ENCODE peak calls at places on chromosomes 7 and 10, in four cellular contexts. One of them, this sample, is unnamed.

GRCh38 chr7:30938435-30939316 is 25.1 kb upstream of the GHRHR start:
- DNase-seq in left lung: peak; percentile 95
- DNase-seq in gastrocnemius medialis: peak; percentile 56
- DNase-seq in Panc1: peak; percentile 73
- DNase-seq in this sample: peak; percentile 78

GRCh38 chr7:66974986-66975590 is 20.3 kb downstream of the SBDS start:
- DNase-seq in left lung: no peak
- DNase-seq in gastrocnemius medialis: no peak
- DNase-seq in Panc1: no peak
- DNase-seq in this sample: no peak

GRCh38 chr7:11638026-11638774 is 193.8 kb downstream of the THSD7A start:
- DNase-seq in left lung: no peak
- DNase-seq in gastrocnemius medialis: no peak
- DNase-seq in Panc1: no peak
- DNase-seq in this sample: no peak

GRCh38 chr7:26006421-26006820 is 145.6 kb upstream of the NFE2L3 start:
- DNase-seq in left lung: no peak
- DNase-seq in gastrocnemius medialis: no peak
- DNase-seq in Panc1: no peak
- DNase-seq in this sample: no peak

GRCh38 chr7:132275811-132276210 is 300.5 kb downstream of the PLXNA4 start:
- DNase-seq in left lung: no peak
- DNase-seq in gastrocnemius medialis: no peak
- DNase-seq in Panc1: no peak
- DNase-seq in this sample: no peak

GRCh38 chr7:31440511-31440910 is 73.4 kb upstream of the ITPRID1 start:
- DNase-seq in left lung: no peak
- DNase-seq in gastrocnemius medialis: no peak
- DNase-seq in Panc1: no peak
- DNase-seq in this sample: no peak

GRCh38 chr10:107032700-107033401 is 131.7 kb downstream of the SORCS1 start:
- DNase-seq in left lung: no peak
- DNase-seq in gastrocnemius medialis: no peak
- DNase-seq in Panc1: no peak
- DNase-seq in this sample: no peak

GRCh38 chr10:129445445-129445844 is 21.6 kb upstream of the MGMT start:
- DNase-seq in left lung: no peak
- DNase-seq in gastrocnemius medialis: no peak
- DNase-seq in Panc1: no peak
- DNase-seq in this sample: no peak

GRCh38 chr10:100621360-100622205 is 85.8 kb downstream of the HIF1AN start:
- DNase-seq in left lung: no peak
- DNase-seq in gastrocnemius medialis: no peak
- DNase-seq in Panc1: no peak
- DNase-seq in this sample: no peak

GRCh38 chr7:116434820-116435341 is 64.7 kb upstream of the CAV2 start:
- DNase-seq in left lung: no peak
- DNase-seq in gastrocnemius medialis: no peak
- DNase-seq in Panc1: no peak
- DNase-seq in this sample: peak; percentile 45

GRCh38 chr10:70518695-70519094 is 40.1 kb downstream of the PALD1 start:
- DNase-seq in left lung: no peak
- DNase-seq in gastrocnemius medialis: no peak
- DNase-seq in Panc1: no peak
- DNase-seq in this sample: no peak

GRCh38 chr10:124626759-124627380 is 117.3 kb downstream of the FAM53B start:
- DNase-seq in left lung: no peak
- DNase-seq in gastrocnemius medialis: no peak
- DNase-seq in Panc1: no peak
- DNase-seq in this sample: no peak

GRCh38 chr10:127899766-127900382 is 7.0 kb upstream of the PTPRE start:
- DNase-seq in left lung: no peak
- DNase-seq in gastrocnemius medialis: no peak
- DNase-seq in Panc1: no peak
- DNase-seq in this sample: peak; percentile 52

GRCh38 chr7:154685564-154685901 is 317.4 kb downstream of the PAXIP1 start:
- DNase-seq in left lung: no peak
- DNase-seq in gastrocnemius medialis: no peak
- DNase-seq in Panc1: no peak
- DNase-seq in this sample: no peak
- H3K4me1 ChIP-seq in left lung: no peaks in the 10 kb centered on the region
- H3K4me1 ChIP-seq in gastrocnemius medialis: no peaks in the 10 kb centered on the region
- H3K4me1 ChIP-seq in Panc1: no peaks in the 10 kb centered on the region
- H3K4me1 ChIP-seq in this sample: no peaks in the 10 kb centered on the region

GRCh38 chr7:150962743-150963399 is 15.2 kb downstream of the KCNH2 start:
- DNase-seq in left lung: peak; percentile 81
- DNase-seq in gastrocnemius medialis: no peak
- DNase-seq in Panc1: no peak
- DNase-seq in this sample: peak; percentile 85

GRCh38 chr7:150966002-150966401 is 12.1 kb downstream of the KCNH2 start:
- DNase-seq in left lung: peak; percentile 18
- DNase-seq in gastrocnemius medialis: no peak
- DNase-seq in Panc1: no peak
- DNase-seq in this sample: no peak

GRCh38 chr7:150965273-150965830 is 12.8 kb downstream of the KCNH2 start:
- DNase-seq in left lung: peak; percentile 54
- DNase-seq in gastrocnemius medialis: no peak
- DNase-seq in Panc1: no peak
- DNase-seq in this sample: no peak

GRCh38 chr7:150963707-150964559 is 14.2 kb downstream of the KCNH2 start:
- DNase-seq in left lung: peak; percentile 41
- DNase-seq in gastrocnemius medialis: no peak
- DNase-seq in Panc1: no peak
- DNase-seq in this sample: no peak

DNA sequence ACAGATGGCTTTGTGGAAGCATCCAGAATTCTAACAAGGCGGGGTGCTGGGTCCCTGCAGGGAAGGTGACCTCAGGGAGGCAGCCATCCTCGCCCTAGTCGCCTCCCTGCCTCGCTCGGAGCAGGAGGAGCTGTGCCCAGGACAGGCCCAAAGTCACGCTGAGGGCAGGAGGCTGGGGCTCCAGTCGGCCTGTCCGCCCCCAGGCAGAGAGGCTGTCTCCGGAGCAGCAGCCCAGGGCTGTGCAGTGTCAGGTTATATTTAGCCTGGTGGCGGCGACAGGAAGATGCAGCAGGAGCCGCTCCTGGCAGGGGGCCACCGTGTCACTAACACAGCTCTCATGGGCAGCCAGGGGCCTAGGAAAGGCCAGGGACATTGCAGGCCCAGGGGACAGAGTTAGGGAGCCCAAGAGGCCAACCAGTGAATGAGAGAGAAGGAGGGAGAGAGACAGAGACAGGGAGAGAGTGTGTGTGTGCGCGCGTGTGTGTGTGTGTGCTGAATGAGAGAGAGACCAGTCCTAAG is 13.5 kb downstream of the KCNH2 start:
- DNase-seq in left lung: peak; percentile 68
- DNase-seq in gastrocnemius medialis: no peak
- DNase-seq in Panc1: no peak
- DNase-seq in this sample: peak; percentile 92
- H3K27ac ChIP-seq in left lung: no peak overlapping the region
- H3K27ac ChIP-seq in gastrocnemius medialis: no peak overlapping the region
- H3K27ac ChIP-seq in Panc1: no peak overlapping the region
- H3K27ac ChIP-seq in this sample: peak overlapping the region; percentile 97

GRCh38 chr10:31142026-31142425 is 110.4 kb upstream of the ZNF438 start:
- DNase-seq in left lung: no peak
- DNase-seq in gastrocnemius medialis: no peak
- DNase-seq in Panc1: no peak
- DNase-seq in this sample: no peak
- H3K4me1 ChIP-seq in left lung: peaks cover 5% of the 10 kb centered on the region
- H3K4me1 ChIP-seq in gastrocnemius medialis: peaks cover 7% of the 10 kb centered on the region
- H3K4me1 ChIP-seq in Panc1: no peaks in the 10 kb centered on the region
- H3K4me1 ChIP-seq in this sample: peaks cover 14% of the 10 kb centered on the region

GRCh38 chr7:130289478-130289877 is 3.5 kb upstream of the CPA4 start:
- DNase-seq in left lung: no peak
- DNase-seq in gastrocnemius medialis: no peak
- DNase-seq in Panc1: no peak
- DNase-seq in this sample: no peak

GRCh38 chr7:130294314-130294713 is 1.4 kb downstream of the CPA4 start:
- DNase-seq in left lung: no peak
- DNase-seq in gastrocnemius medialis: no peak
- DNase-seq in Panc1: no peak
- DNase-seq in this sample: no peak

GRCh38 chr7:130290745-130291144 is 2.2 kb upstream of the CPA4 start:
- DNase-seq in left lung: no peak
- DNase-seq in gastrocnemius medialis: no peak
- DNase-seq in Panc1: no peak
- DNase-seq in this sample: no peak

GRCh38 chr7:130293521-130293920 is 560 bp downstream of the CPA4 start:
- DNase-seq in left lung: no peak
- DNase-seq in gastrocnemius medialis: no peak
- DNase-seq in Panc1: no peak
- DNase-seq in this sample: no peak

GRCh38 chr7:130292682-130293257 is at the start of gene CPA4:
- DNase-seq in left lung: no peak
- DNase-seq in gastrocnemius medialis: peak; percentile 29
- DNase-seq in Panc1: peak; percentile 65
- DNase-seq in this sample: no peak
- H3K27ac ChIP-seq in left lung: no peak within 1 kb of the TSS
- H3K27ac ChIP-seq in gastrocnemius medialis: no peak within 1 kb of the TSS
- H3K27ac ChIP-seq in Panc1: no peak within 1 kb of the TSS
- H3K27ac ChIP-seq in this sample: no peak within 1 kb of the TSS

GRCh38 chr7:131012477-131013031 is 278.5 kb upstream of the KLF14 start:
- DNase-seq in left lung: no peak
- DNase-seq in gastrocnemius medialis: no peak
- DNase-seq in Panc1: no peak
- DNase-seq in this sample: no peak
- H3K4me1 ChIP-seq in left lung: peaks cover 93% of the 10 kb centered on the region
- H3K4me1 ChIP-seq in gastrocnemius medialis: peaks cover 98% of the 10 kb centered on the region
- H3K4me1 ChIP-seq in Panc1: peaks cover 73% of the 10 kb centered on the region
- H3K4me1 ChIP-seq in this sample: no peaks in the 10 kb centered on the region

DNA sequence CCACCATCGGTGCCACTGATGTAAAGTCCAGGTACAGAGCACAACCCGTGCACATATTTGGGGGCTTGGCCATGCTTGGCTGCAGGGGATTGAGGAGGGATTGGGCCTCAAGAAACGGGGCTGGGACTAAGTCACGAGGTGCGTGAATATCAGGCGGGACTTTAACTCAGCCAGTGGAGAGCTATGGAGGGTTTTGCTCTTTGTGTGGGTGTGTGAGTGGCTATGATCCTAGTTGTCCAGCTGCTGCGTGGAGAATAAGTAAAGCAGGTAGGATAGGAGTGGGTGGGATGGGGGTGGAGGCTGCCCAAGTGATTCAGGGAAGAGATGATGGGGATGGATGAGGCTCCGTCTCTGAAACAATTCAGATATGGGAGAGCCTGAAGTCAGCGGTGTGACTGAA is 1.9 kb upstream of the LFNG start:
- DNase-seq in left lung: no peak
- DNase-seq in gastrocnemius medialis: no peak
- DNase-seq in Panc1: no peak
- DNase-seq in this sample: no peak
- H3K27ac ChIP-seq in left lung: no peak overlapping the region
- H3K27ac ChIP-seq in gastrocnemius medialis: no peak overlapping the region
- H3K27ac ChIP-seq in Panc1: peak overlapping the region; percentile 29
- H3K27ac ChIP-seq in this sample: no peak overlapping the region

DNA sequence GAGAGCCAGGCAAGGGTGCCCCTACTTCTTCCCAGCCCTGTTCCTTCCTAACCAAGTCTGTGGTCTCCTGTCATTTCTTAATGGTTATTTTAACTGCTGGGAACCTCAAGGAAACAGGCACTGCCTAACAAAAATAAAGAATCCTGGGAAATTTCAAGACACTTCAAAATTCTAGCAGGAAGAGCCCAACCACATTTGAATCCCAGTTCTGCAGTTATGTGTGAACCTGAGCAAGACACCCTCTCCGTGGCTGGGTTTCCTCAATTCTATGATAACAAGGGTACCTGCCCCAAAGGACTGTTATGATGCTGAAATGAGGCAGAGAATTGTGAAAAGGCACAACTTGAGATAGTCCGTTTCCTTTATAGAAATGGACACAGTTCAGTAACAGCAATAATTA is 36.2 kb upstream of the DUSP5 start:
- DNase-seq in left lung: no peak
- DNase-seq in gastrocnemius medialis: no peak
- DNase-seq in Panc1: no peak
- DNase-seq in this sample: no peak
- H3K4me1 ChIP-seq in left lung: no peaks in the 10 kb centered on the region
- H3K4me1 ChIP-seq in gastrocnemius medialis: peaks cover 5% of the 10 kb centered on the region
- H3K4me1 ChIP-seq in Panc1: peaks cover 16% of the 10 kb centered on the region
- H3K4me1 ChIP-seq in this sample: peaks cover 51% of the 10 kb centered on the region